ENCODE peak calls at places on chromosomes 5 and 9, in four cellular contexts. One of them, this sample, is unnamed.

GRCh38 chr5:11596185-11596584 is 308.1 kb downstream of the CTNND2 start:
- DNase-seq in activated T-helper 1 cell treated with anti-CD3 and anti-CD28 coated beads, Interleukin-12 subunit alpha, Interleukin-12 subunit beta, Interleukin-2, Interleukin-4 antibody, amounts not matched to agents 30 ng/mL and 10 ng/mL and 1 ng/mL, durations not matched to agents 14 hours and 24 hours and 36 hours: no peak
- DNase-seq in neural progenitor cell: no peak
- DNase-seq in epithelial cell of esophagus: no peak
- DNase-seq in this sample: no peak

GRCh38 chr9:23686896-23687295 is 139.1 kb downstream of the ELAVL2 start:
- DNase-seq in activated T-helper 1 cell treated with anti-CD3 and anti-CD28 coated beads, Interleukin-12 subunit alpha, Interleukin-12 subunit beta, Interleukin-2, Interleukin-4 antibody, amounts not matched to agents 30 ng/mL and 10 ng/mL and 1 ng/mL, durations not matched to agents 14 hours and 24 hours and 36 hours: no peak
- DNase-seq in neural progenitor cell: no peak
- DNase-seq in epithelial cell of esophagus: no peak
- DNase-seq in this sample: no peak

GRCh38 chr5:171989276-171989675 is 17.2 kb downstream of the FBXW11 start:
- DNase-seq in activated T-helper 1 cell treated with anti-CD3 and anti-CD28 coated beads, Interleukin-12 subunit alpha, Interleukin-12 subunit beta, Interleukin-2, Interleukin-4 antibody, amounts not matched to agents 30 ng/mL and 10 ng/mL and 1 ng/mL, durations not matched to agents 14 hours and 24 hours and 36 hours: no peak
- DNase-seq in neural progenitor cell: no peak
- DNase-seq in epithelial cell of esophagus: peak
- DNase-seq in this sample: no peak

GRCh38 chr5:178348356-178349146 is 115.9 kb upstream of the PHYKPL start:
- DNase-seq in activated T-helper 1 cell treated with anti-CD3 and anti-CD28 coated beads, Interleukin-12 subunit alpha, Interleukin-12 subunit beta, Interleukin-2, Interleukin-4 antibody, amounts not matched to agents 30 ng/mL and 10 ng/mL and 1 ng/mL, durations not matched to agents 14 hours and 24 hours and 36 hours: no peak
- DNase-seq in neural progenitor cell: no peak
- DNase-seq in epithelial cell of esophagus: no peak
- DNase-seq in this sample: no peak

GRCh38 chr5:163330723-163331668 is 106.4 kb upstream of the CCNG1 start:
- DNase-seq in activated T-helper 1 cell treated with anti-CD3 and anti-CD28 coated beads, Interleukin-12 subunit alpha, Interleukin-12 subunit beta, Interleukin-2, Interleukin-4 antibody, amounts not matched to agents 30 ng/mL and 10 ng/mL and 1 ng/mL, durations not matched to agents 14 hours and 24 hours and 36 hours: no peak
- DNase-seq in neural progenitor cell: peak
- DNase-seq in epithelial cell of esophagus: no peak
- DNase-seq in this sample: peak

GRCh38 chr5:3698412-3698811 is 102.8 kb downstream of the IRX1 start:
- DNase-seq in activated T-helper 1 cell treated with anti-CD3 and anti-CD28 coated beads, Interleukin-12 subunit alpha, Interleukin-12 subunit beta, Interleukin-2, Interleukin-4 antibody, amounts not matched to agents 30 ng/mL and 10 ng/mL and 1 ng/mL, durations not matched to agents 14 hours and 24 hours and 36 hours: no peak
- DNase-seq in neural progenitor cell: no peak
- DNase-seq in epithelial cell of esophagus: no peak
- DNase-seq in this sample: no peak

GRCh38 chr5:107524111-107524510 is 146.6 kb downstream of the EFNA5 start:
- DNase-seq in activated T-helper 1 cell treated with anti-CD3 and anti-CD28 coated beads, Interleukin-12 subunit alpha, Interleukin-12 subunit beta, Interleukin-2, Interleukin-4 antibody, amounts not matched to agents 30 ng/mL and 10 ng/mL and 1 ng/mL, durations not matched to agents 14 hours and 24 hours and 36 hours: no peak
- DNase-seq in neural progenitor cell: no peak
- DNase-seq in epithelial cell of esophagus: peak
- DNase-seq in this sample: no peak

GRCh38 chr9:132136151-132136892 is 25.5 kb upstream of the NTNG2 start:
- DNase-seq in activated T-helper 1 cell treated with anti-CD3 and anti-CD28 coated beads, Interleukin-12 subunit alpha, Interleukin-12 subunit beta, Interleukin-2, Interleukin-4 antibody, amounts not matched to agents 30 ng/mL and 10 ng/mL and 1 ng/mL, durations not matched to agents 14 hours and 24 hours and 36 hours: no peak
- DNase-seq in neural progenitor cell: peak
- DNase-seq in epithelial cell of esophagus: no peak
- DNase-seq in this sample: no peak

GRCh38 chr9:101462558-101462957 is 27.0 kb upstream of the ALDOB start:
- DNase-seq in activated T-helper 1 cell treated with anti-CD3 and anti-CD28 coated beads, Interleukin-12 subunit alpha, Interleukin-12 subunit beta, Interleukin-2, Interleukin-4 antibody, amounts not matched to agents 30 ng/mL and 10 ng/mL and 1 ng/mL, durations not matched to agents 14 hours and 24 hours and 36 hours: no peak
- DNase-seq in neural progenitor cell: peak
- DNase-seq in epithelial cell of esophagus: peak
- DNase-seq in this sample: peak

GRCh38 chr5:102858808-102859207 is 103.7 kb downstream of the PAM start:
- DNase-seq in activated T-helper 1 cell treated with anti-CD3 and anti-CD28 coated beads, Interleukin-12 subunit alpha, Interleukin-12 subunit beta, Interleukin-2, Interleukin-4 antibody, amounts not matched to agents 30 ng/mL and 10 ng/mL and 1 ng/mL, durations not matched to agents 14 hours and 24 hours and 36 hours: no peak
- DNase-seq in neural progenitor cell: no peak
- DNase-seq in epithelial cell of esophagus: peak
- DNase-seq in this sample: no peak

GRCh38 chr5:178207183-178207916 is 3.0 kb downstream of the HNRNPAB start:
- DNase-seq in activated T-helper 1 cell treated with anti-CD3 and anti-CD28 coated beads, Interleukin-12 subunit alpha, Interleukin-12 subunit beta, Interleukin-2, Interleukin-4 antibody, amounts not matched to agents 30 ng/mL and 10 ng/mL and 1 ng/mL, durations not matched to agents 14 hours and 24 hours and 36 hours: no peak
- DNase-seq in neural progenitor cell: no peak
- DNase-seq in epithelial cell of esophagus: peak
- DNase-seq in this sample: peak

GRCh38 chr5:15535938-15536337 is 36.0 kb downstream of the FBXL7 start:
- DNase-seq in activated T-helper 1 cell treated with anti-CD3 and anti-CD28 coated beads, Interleukin-12 subunit alpha, Interleukin-12 subunit beta, Interleukin-2, Interleukin-4 antibody, amounts not matched to agents 30 ng/mL and 10 ng/mL and 1 ng/mL, durations not matched to agents 14 hours and 24 hours and 36 hours: no peak
- DNase-seq in neural progenitor cell: no peak
- DNase-seq in epithelial cell of esophagus: no peak
- DNase-seq in this sample: no peak

GRCh38 chr5:20224046-20224445 is 236.0 kb upstream of the CDH18 start:
- DNase-seq in activated T-helper 1 cell treated with anti-CD3 and anti-CD28 coated beads, Interleukin-12 subunit alpha, Interleukin-12 subunit beta, Interleukin-2, Interleukin-4 antibody, amounts not matched to agents 30 ng/mL and 10 ng/mL and 1 ng/mL, durations not matched to agents 14 hours and 24 hours and 36 hours: no peak
- DNase-seq in neural progenitor cell: no peak
- DNase-seq in epithelial cell of esophagus: no peak
- DNase-seq in this sample: no peak

GRCh38 chr9:6418764-6419163 is 5.8 kb downstream of the UHRF2 start:
- DNase-seq in activated T-helper 1 cell treated with anti-CD3 and anti-CD28 coated beads, Interleukin-12 subunit alpha, Interleukin-12 subunit beta, Interleukin-2, Interleukin-4 antibody, amounts not matched to agents 30 ng/mL and 10 ng/mL and 1 ng/mL, durations not matched to agents 14 hours and 24 hours and 36 hours: no peak
- DNase-seq in neural progenitor cell: no peak
- DNase-seq in epithelial cell of esophagus: no peak
- DNase-seq in this sample: no peak